ENCODE peak calls at places on chromosomes 13 and 19, in seven cellular contexts. P is thoracic aorta; B is NCI-H1436; Z is stimulated activated CD4-positive, alpha-beta T cell treated with anti-CD3 and anti-CD28 coated beads, Interleukin-15, amount 100 ng/mL, for 1 hour; D is lung; K is bronchial epithelial cell; R is NCI-H1092 treated with DMSO at 0.1 percent for 48 hours. X is an unnamed sample.

GRCh38 chr13:75129331-75129730 is 352.6 kb downstream of the TBC1D4 start:
- DNase-seq in K (no peak), D (no peak), P (no peak), B (no peak), R (no peak), Z (no peak), X (no peak)

GRCh38 chr13:28753946-28754345 is 35.2 kb upstream of the SLC46A3 start:
- DNase-seq in D (no peak), Z (no peak), B (no peak), R (no peak), P (no peak), K (no peak), X (no peak)

GRCh38 chr19:49065905-49066512 is 1.4 kb upstream of the NTF4 start:
- DNase-seq in P (no peak), D (no peak), Z (no peak), K (no peak), R (no peak), B (no peak), X (no peak)

GRCh38 chr19:6930190-6930589 is 42.8 kb downstream of the ADGRE1 start:
- DNase-seq in P (no peak), K (no peak), B (no peak), R (no peak), D (no peak), Z (no peak), X (no peak)

GRCh38 chr13:101811881-101812280 is 359.4 kb downstream of the ITGBL1 start:
- DNase-seq in R (no peak), B (no peak), K (no peak), P (no peak), D (no peak), Z (no peak), X (no peak)

GRCh38 chr19:49160450-49161189 is 3.0 kb downstream of the TRPM4 start:
- DNase-seq in B (no peak), P (no peak), Z (no peak), K (no peak), D (no peak), R (no peak), X (no peak)

GRCh38 chr13:108463365-108463764 is 166.0 kb upstream of the MYO16 start:
- DNase-seq in P (no peak), Z (no peak), K (peak), B (no peak), D (no peak), R (no peak), X (no peak)

GRCh38 chr13:96730676-96731075 is 263.6 kb downstream of the OXGR1 start:
- DNase-seq in P (no peak), Z (no peak), R (no peak), B (no peak), D (no peak), K (no peak), X (no peak)

GRCh38 chr13:112840472-112841302 is 128.3 kb upstream of the MCF2L start:
- DNase-seq in R (no peak), P (no peak), B (no peak), Z (no peak), K (no peak), D (no peak), X (no peak)

GRCh38 chr19:41352609-41353465 is 885 bp downstream of the TGFB1 start:
- DNase-seq in K (peak), R (no peak), P (no peak), D (peak), Z (peak), B (no peak), X (no peak)

GRCh38 chr19:34317311-34317927 is 47.6 kb upstream of the GPI start:
- DNase-seq in P (no peak), D (no peak), Z (no peak), B (no peak), R (no peak), K (peak), X (peak)

GRCh38 chr13:22107549-22107948 is 436.7 kb downstream of the FGF9 start:
- DNase-seq in B (no peak), P (no peak), D (no peak), R (no peak), Z (no peak), K (peak), X (no peak)

GRCh38 chr13:36839981-36840380 is 21.0 kb downstream of the RFXAP start:
- DNase-seq in K (no peak), P (no peak), B (no peak), R (no peak), Z (no peak), D (no peak), X (no peak)

GRCh38 chr19:3175761-3176714 is 2.5 kb upstream of the S1PR4 start:
- DNase-seq in D (peak), R (no peak), B (peak), K (peak), Z (no peak), P (no peak), X (peak)

GRCh38 chr13:108155185-108156106 is 59.9 kb downstream of the LIG4 start:
- DNase-seq in R (peak), D (peak), Z (peak), K (peak), P (no peak), B (peak), X (no peak)

GRCh38 chr13:43054803-43055802 is 31.7 kb downstream of the DNAJC15 start:
- DNase-seq in B (no peak), D (no peak), K (peak), R (no peak), Z (no peak), P (no peak), X (peak)